ENCODE peak calls at places on chromosomes 1 and 21, in five cellular contexts. T, U, V, C and E are unnamed samples.

GRCh38 chr1:113946112-113946511 is 17.0 kb downstream of the HIPK1 start:
- DNase-seq in U (no peak), V (no peak), C (no peak), T (no peak), E (no peak)

GRCh38 chr1:37537378-37537777 is 16.7 kb downstream of the SNIP1 start:
- DNase-seq in T (peak; percentile 76), C (peak; percentile 65), V (peak; percentile 21), U (no peak), E (peak; percentile 60)

GRCh38 chr1:17207540-17207939 is 2.6 kb downstream of the PADI1 start:
- DNase-seq in U (no peak), T (no peak), C (no peak), V (no peak), E (no peak)

GRCh38 chr1:165182975-165183374 is 173.5 kb downstream of the LMX1A start:
- DNase-seq in T (no peak), U (no peak), V (no peak), C (no peak), E (no peak)

GRCh38 chr1:55827350-55827749 is 612.2 kb upstream of the USP24 start:
- DNase-seq in V (peak; percentile 18), U (no peak), T (no peak), C (no peak), E (no peak)

GRCh38 chr1:224435318-224435763 is 744 bp upstream of the WDR26 start:
- DNase-seq in V (no peak), C (no peak), T (no peak), U (no peak), E (no peak)

GRCh38 chr1:32876341-32877210 is 5.9 kb upstream of the FNDC5 start:
- DNase-seq in C (peak; percentile 74), T (no peak), V (peak; percentile 34), U (peak; percentile 65), E (peak; percentile 74)

GRCh38 chr1:40717065-40717464 is 25.6 kb downstream of the NFYC start:
- DNase-seq in C (no peak), V (no peak), T (no peak), U (no peak), E (no peak)

GRCh38 chr1:202665417-202665816 is 44.8 kb downstream of the SYT2 start:
- DNase-seq in V (no peak), C (no peak), T (no peak), U (no peak), E (no peak)

GRCh38 chr1:187396226-187396625 is 567.5 kb downstream of the PLA2G4A start:
- DNase-seq in C (no peak), T (no peak), V (no peak), U (no peak), E (no peak)

GRCh38 chr1:93328809-93329477 is 16.8 kb upstream of the DR1 start:
- DNase-seq in T (no peak), C (no peak), U (peak; percentile 18), V (no peak), E (no peak)

DNA sequence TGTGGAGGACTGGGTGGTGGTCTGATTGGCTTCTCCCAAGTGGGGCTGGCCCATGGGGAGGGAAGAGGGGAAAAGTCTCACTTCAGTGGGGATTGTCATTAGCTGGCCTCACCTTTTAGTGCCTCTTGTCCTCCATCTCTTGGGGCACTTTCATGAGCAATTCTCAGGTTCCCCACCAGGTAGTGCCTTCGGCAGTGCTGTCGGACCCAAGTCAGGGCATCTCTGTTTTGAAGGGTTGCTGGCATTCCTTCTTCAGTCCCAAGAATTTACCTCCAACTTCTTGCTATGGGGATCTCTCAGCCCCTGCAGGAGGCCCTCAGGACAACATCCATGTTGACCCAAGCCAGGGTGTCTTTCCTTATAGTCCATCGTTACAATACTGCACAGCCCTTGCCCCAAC is 54.7 kb upstream of the F3 start:
- DNase-seq in U (no peak), T (no peak), C (no peak), V (no peak), E (no peak)
- TF ChIP-seq CTCF in U (no peak), T (no peak), C (no peak), V (no peak), E (no peak)

DNA sequence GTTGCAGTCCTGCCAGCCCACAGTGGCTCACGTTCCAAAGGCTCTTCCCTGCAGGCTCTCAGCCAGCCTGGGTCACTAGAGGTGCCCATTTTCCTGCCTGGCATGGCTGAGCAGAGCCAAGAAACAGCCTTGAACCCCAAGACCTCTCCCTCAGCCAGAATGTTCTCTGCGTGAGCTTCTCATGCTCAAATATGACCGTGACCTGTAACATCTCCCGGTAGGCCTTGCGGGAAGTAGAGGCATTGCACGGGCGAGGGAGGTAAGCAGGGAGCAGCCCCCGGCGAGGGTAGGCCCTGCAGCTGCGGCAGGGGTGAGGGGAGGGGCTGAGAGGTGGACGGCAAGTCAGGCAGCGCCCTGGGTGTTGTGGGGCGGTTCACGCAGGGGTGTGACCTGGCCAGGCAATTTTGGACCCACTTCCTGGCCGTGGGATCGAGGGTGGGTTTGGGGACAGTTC is 20.0 kb downstream of the RRP1 start:
- DNase-seq in U (no peak), T (no peak), C (no peak), V (no peak), E (no peak)
- H3K4me3 ChIP-seq in U (no peak overlapping the region), T (no peak overlapping the region), C (no peak overlapping the region), V (no peak overlapping the region), E (no peak overlapping the region)

GRCh38 chr1:240599299-240599698 is 12.7 kb downstream of the GREM2 start:
- DNase-seq in T (no peak), U (no peak), C (no peak), V (no peak), E (no peak)

GRCh38 chr1:240598602-240599001 is 13.4 kb downstream of the GREM2 start:
- DNase-seq in C (no peak), V (no peak), T (no peak), U (no peak), E (peak; percentile 61)

GRCh38 chr1:240597153-240597745 is 14.7 kb downstream of the GREM2 start:
- DNase-seq in T (no peak), C (no peak), U (no peak), V (peak; percentile 14), E (no peak)

GRCh38 chr1:240599830-240600229 is 12.1 kb downstream of the GREM2 start:
- DNase-seq in T (no peak), U (no peak), V (no peak), C (no peak), E (no peak)

GRCh38 chr1:240598201-240598600 is 13.8 kb downstream of the GREM2 start:
- DNase-seq in C (no peak), T (no peak), U (no peak), V (no peak), E (no peak)
- H3K9me3 ChIP-seq in C (no peaks in the 10 kb centered on the region), T (no peaks in the 10 kb centered on the region), U (no peaks in the 10 kb centered on the region), V (no peaks in the 10 kb centered on the region), E (no peaks in the 10 kb centered on the region)

GRCh38 chr1:21868482-21868881 is 56.4 kb downstream of the LDLRAD2 start:
- DNase-seq in C (no peak), T (no peak), U (no peak), V (no peak), E (no peak)

GRCh38 chr1:21865609-21865942 is 53.5 kb downstream of the LDLRAD2 start:
- DNase-seq in T (no peak), U (peak; percentile 54), V (no peak), C (no peak), E (no peak)

GRCh38 chr1:21864730-21865129 is 52.7 kb downstream of the LDLRAD2 start:
- DNase-seq in V (no peak), U (no peak), C (no peak), T (no peak), E (no peak)

GRCh38 chr1:21865943-21866628 is 54.0 kb downstream of the LDLRAD2 start:
- DNase-seq in V (no peak), C (no peak), T (no peak), U (peak; percentile 52), E (no peak)

GRCh38 chr1:21866629-21867009 is 54.6 kb downstream of the LDLRAD2 start:
- DNase-seq in T (no peak), V (no peak), C (no peak), U (no peak), E (no peak)
- TF ChIP-seq CTCF in T (no peak), V (no peak), C (no peak), U (no peak), E (no peak)

DNA sequence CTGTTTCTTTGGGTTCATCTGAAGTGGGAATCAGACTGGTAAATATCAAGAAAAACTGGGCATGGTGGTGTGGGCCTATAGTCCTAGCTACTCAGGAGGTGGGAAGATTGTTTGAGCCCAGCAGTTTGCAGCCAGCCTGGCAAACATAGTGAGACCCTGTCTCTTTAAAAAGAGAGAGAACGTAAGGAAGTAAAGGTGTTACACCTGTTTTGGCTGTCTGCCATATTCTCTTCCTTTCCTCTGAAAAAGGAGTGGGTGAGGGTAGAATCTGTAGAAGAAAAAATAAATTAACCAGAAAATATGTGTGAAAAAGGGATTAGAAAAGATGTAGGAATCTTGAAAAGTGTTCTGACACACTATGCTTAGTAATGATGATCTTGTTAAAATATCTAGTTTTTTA is 20.0 kb downstream of the AHCYL1 start:
- DNase-seq in C (no peak), V (no peak), U (no peak), T (no peak), E (no peak)
- H3K4me3 ChIP-seq in C (no peak overlapping the region), V (peak overlapping the region; percentile 47), U (peak overlapping the region; percentile 1), T (peak overlapping the region; percentile 44), E (no peak overlapping the region)

GRCh38 chr21:27021046-27021445 is 54.2 kb upstream of the ADAMTS5 start:
- DNase-seq in U (no peak), V (no peak), T (no peak), C (no peak), E (no peak)
- H3K9me3 ChIP-seq in U (no peaks in the 10 kb centered on the region), V (no peaks in the 10 kb centered on the region), T (no peaks in the 10 kb centered on the region), C (no peaks in the 10 kb centered on the region), E (no peaks in the 10 kb centered on the region)